ENCODE peak calls at places on chromosomes 12 and 14, in six cellular contexts. L is Caco-2, A is body of pancreas, P is fibroblast of lung, Y is AG10803, T is left lung. K is an unnamed sample.

GRCh38 chr12:53049582-53050318 is at the start of gene TNS2:
- DNase-seq in L (peak; percentile 34), A (peak; percentile 83), P (peak; percentile 75), Y (peak; percentile 65), T (peak; percentile 77), K (peak; percentile 81)

GRCh38 chr14:21262410-21262809 is 6.8 kb downstream of the HNRNPC start:
- DNase-seq in L (no peak), A (no peak), P (no peak), Y (no peak), T (no peak), K (no peak)

GRCh38 chr14:74762917-74763802 is at the start of gene YLPM1:
- DNase-seq in L (peak; percentile 94), A (peak; percentile 94), P (peak; percentile 99), Y (peak; percentile 98), T (peak; percentile 94), K (peak; percentile 99)

GRCh38 chr14:94356379-94357056 is 31.9 kb downstream of the SERPINA1 start:
- DNase-seq in L (no peak), A (no peak), P (no peak), Y (no peak), T (no peak), K (no peak)

GRCh38 chr12:81095470-81096232 is 17.8 kb downstream of the ACSS3 start:
- DNase-seq in L (no peak), A (no peak), P (peak; percentile 48), Y (no peak), T (no peak), K (peak; percentile 25)

GRCh38 chr12:33313476-33313875 is 126.1 kb downstream of the SYT10 start:
- DNase-seq in L (no peak), A (no peak), P (no peak), Y (no peak), T (no peak), K (no peak)

GRCh38 chr12:25054783-25055144 is 105.9 kb upstream of the BCAT1 start:
- DNase-seq in L (no peak), A (peak; percentile 38), P (peak; percentile 24), Y (no peak), T (no peak), K (no peak)

GRCh38 chr12:51393676-51394545 is 2.7 kb upstream of the GALNT6 start:
- DNase-seq in L (no peak), A (no peak), P (peak; percentile 90), Y (peak; percentile 92), T (no peak), K (peak; percentile 86)

GRCh38 chr14:37594238-37594915 is 672 bp downstream of the FOXA1 start:
- DNase-seq in L (peak; percentile 89), A (peak; percentile 71), P (peak; percentile 84), Y (peak; percentile 67), T (no peak), K (peak; percentile 87)

GRCh38 chr14:20346713-20347112 is 3.3 kb downstream of the PARP2 start:
- DNase-seq in L (no peak), A (no peak), P (no peak), Y (no peak), T (no peak), K (no peak)

GRCh38 chr14:48333221-48333910 is 658.0 kb upstream of the MDGA2 start:
- DNase-seq in L (no peak), A (no peak), P (no peak), Y (no peak), T (no peak), K (no peak)

GRCh38 chr12:25970916-25971674 is 12.6 kb downstream of the RASSF8 start:
- DNase-seq in L (no peak), A (no peak), P (no peak), Y (no peak), T (no peak), K (no peak)

GRCh38 chr12:93158065-93158843 is 219.5 kb upstream of the NUDT4 start:
- DNase-seq in L (no peak), A (no peak), P (no peak), Y (no peak), T (no peak), K (no peak)

GRCh38 chr14:44962573-44963528 is 861 bp downstream of the TOGARAM1 start:
- DNase-seq in L (peak; percentile 18), A (peak; percentile 52), P (peak; percentile 50), Y (peak; percentile 49), T (peak; percentile 66), K (peak; percentile 58)

GRCh38 chr12:3204143-3204542 is 127.0 kb downstream of the TSPAN9 start:
- DNase-seq in L (no peak), A (no peak), P (no peak), Y (no peak), T (no peak), K (no peak)

GRCh38 chr12:6937481-6938352 is 5.9 kb upstream of the RNU7-1 start:
- DNase-seq in L (peak; percentile 97), A (peak; percentile 95), P (peak; percentile 92), Y (peak; percentile 91), T (peak; percentile 95), K (peak; percentile 95)

GRCh38 chr12:12350868-12351463 is 924 bp upstream of the MANSC1 start:
- DNase-seq in L (peak; percentile 69), A (no peak), P (no peak), Y (no peak), T (no peak), K (no peak)

GRCh38 chr14:32458720-32459119 is 129.6 kb downstream of the AKAP6 start:
- DNase-seq in L (no peak), A (no peak), P (no peak), Y (no peak), T (no peak), K (no peak)

GRCh38 chr12:79098530-79098929 is 234.0 kb downstream of the SYT1 start:
- DNase-seq in L (no peak), A (no peak), P (peak; percentile 19), Y (no peak), T (no peak), K (no peak)

GRCh38 chr12:12660201-12660600 is 35.8 kb downstream of the GPR19 start:
- DNase-seq in L (no peak), A (no peak), P (no peak), Y (no peak), T (no peak), K (no peak)

GRCh38 chr12:31002361-31002725 is 71.3 kb upstream of the DDX11 start:
- DNase-seq in L (no peak), A (no peak), P (no peak), Y (no peak), T (peak; percentile 21), K (no peak)

GRCh38 chr12:65055874-65056273 is 65.2 kb downstream of the WIF1 start:
- DNase-seq in L (no peak), A (no peak), P (no peak), Y (no peak), T (no peak), K (no peak)

GRCh38 chr12:116130431-116130830 is 147.1 kb downstream of the MED13L start:
- DNase-seq in L (no peak), A (no peak), P (no peak), Y (peak; percentile 68), T (no peak), K (no peak)

GRCh38 chr12:80565276-80565675 is 121.2 kb downstream of the PTPRQ start:
- DNase-seq in L (no peak), A (no peak), P (peak; percentile 90), Y (peak; percentile 25), T (no peak), K (peak; percentile 66)

GRCh38 chr12:102169922-102170698 is 27.5 kb downstream of the PMCH start:
- DNase-seq in L (no peak), A (peak; percentile 15), P (peak; percentile 53), Y (peak; percentile 22), T (no peak), K (peak; percentile 59)

GRCh38 chr12:19388131-19388549 is 51.2 kb upstream of the AEBP2 start:
- DNase-seq in L (no peak), A (no peak), P (peak; percentile 36), Y (peak; percentile 61), T (no peak), K (peak; percentile 80)

GRCh38 chr12:66603458-66603857 is 75.4 kb downstream of the GRIP1 start:
- DNase-seq in L (no peak), A (peak; percentile 19), P (no peak), Y (no peak), T (no peak), K (no peak)

GRCh38 chr12:130254476-130255276 is 83.0 kb upstream of the PIWIL1 start:
- DNase-seq in L (no peak), A (peak; percentile 72), P (no peak), Y (no peak), T (no peak), K (no peak)

GRCh38 chr12:129994634-129995033 is 90.8 kb upstream of the TMEM132D start:
- DNase-seq in L (no peak), A (no peak), P (no peak), Y (no peak), T (no peak), K (no peak)

GRCh38 chr14:96253140-96253539 is 2.9 kb upstream of the BDKRB1 start:
- DNase-seq in L (peak; percentile 37), A (no peak), P (peak; percentile 94), Y (peak; percentile 93), T (no peak), K (peak; percentile 90)

GRCh38 chr12:96831346-96831745 is 75.7 kb upstream of the NEDD1 start:
- DNase-seq in L (no peak), A (no peak), P (no peak), Y (no peak), T (no peak), K (no peak)

GRCh38 chr14:23326491-23327332 is 5.5 kb downstream of the PABPN1 start:
- DNase-seq in L (no peak), A (no peak), P (no peak), Y (no peak), T (no peak), K (no peak)
- TF ChIP-seq CTCF in L (no peak), A (no peak), P (no peak), Y (no peak), T (no peak), K (no peak)

DNA sequence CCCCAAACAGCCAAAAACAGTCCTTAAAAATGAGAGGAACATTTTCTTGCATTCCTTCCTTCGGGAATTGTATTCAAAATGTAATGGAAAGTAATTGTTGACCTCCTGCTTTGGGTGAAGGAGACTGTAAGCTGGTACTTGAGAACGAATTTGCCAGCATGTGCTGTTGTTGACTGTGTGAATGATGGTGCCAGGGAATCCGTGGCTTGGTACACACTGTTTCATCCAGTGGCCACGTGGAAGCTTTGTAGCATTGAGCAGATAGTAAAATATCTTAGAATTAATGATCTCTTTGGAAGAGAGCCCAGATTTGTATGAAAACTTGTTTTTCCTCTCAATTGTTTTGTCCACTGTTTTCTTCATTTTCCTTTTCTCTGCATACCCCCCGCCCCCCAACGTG is 1.7 kb downstream of the ASCL4 start:
- DNase-seq in L (no peak), A (no peak), P (no peak), Y (no peak), T (no peak), K (no peak)
- H3K4me3 ChIP-seq in L (no peak overlapping the region), A (no peak overlapping the region), P (no peak overlapping the region), Y (no peak overlapping the region), T (no peak overlapping the region), K (no peak overlapping the region)

DNA sequence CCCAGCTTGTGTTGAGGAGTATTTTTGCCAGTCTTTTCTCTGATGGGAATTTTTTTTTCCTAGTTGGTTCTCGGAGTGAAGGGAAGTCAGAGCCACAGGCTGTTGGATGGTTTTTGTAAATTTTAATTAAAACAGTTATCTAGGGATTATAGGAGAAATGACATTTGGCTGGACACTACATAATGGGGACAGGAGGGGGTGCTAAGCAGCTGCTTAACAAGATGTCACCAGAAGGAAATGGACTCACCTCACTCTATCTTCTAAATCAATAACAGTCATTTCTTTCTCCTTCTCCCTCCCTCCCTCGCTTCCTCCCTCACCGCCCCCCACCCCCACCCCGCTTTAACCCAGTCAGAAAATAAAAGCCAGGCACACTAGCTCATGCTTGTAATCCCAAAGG is 93.4 kb upstream of the TMEM233 start:
- DNase-seq in L (no peak), A (no peak), P (no peak), Y (no peak), T (no peak), K (no peak)
- TF ChIP-seq CTCF in L (no peak), A (no peak), P (no peak), Y (no peak), T (no peak), K (no peak)

GRCh38 chr12:75483411-75483810 is 2.9 kb downstream of the GLIPR1 start:
- DNase-seq in L (no peak), A (no peak), P (peak; percentile 42), Y (no peak), T (no peak), K (no peak)
- H3K4me3 ChIP-seq in L (no peak overlapping the region), A (no peak overlapping the region), P (peak overlapping the region; percentile 74), Y (peak overlapping the region; percentile 68), T (no peak overlapping the region), K (peak overlapping the region; percentile 71)